ENCODE peak calls at places on chromosomes 7 and 10, in seven cellular contexts. S is IMR-90; N is epithelial cell of proximal tubule; K is CD4-positive, alpha-beta T cell; X is esophagus squamous epithelium; U is OCI-LY7; E is kidney. V is an unnamed sample.
A peak's percentile ranks its signal among the peaks of the same experiment; 100 is the strongest.

GRCh38 chr10:128324058-128324457 is 197.8 kb upstream of the MKI67 start:
- DNase-seq in X (no peak), N (no peak), E (no peak), K (no peak), S (no peak), U (no peak), V (no peak)

GRCh38 chr7:55545496-55545895 is 26.8 kb downstream of the VOPP1 start:
- DNase-seq in N (peak; percentile 90), U (no peak), S (peak; percentile 82), X (no peak), K (no peak), E (no peak), V (no peak)

GRCh38 chr10:45599021-45599603 is 73.5 kb downstream of the ZFAND4 start:
- DNase-seq in N (no peak), E (no peak), S (no peak), X (no peak), K (no peak), U (no peak), V (no peak)

GRCh38 chr7:96316949-96317348 is 4.9 kb downstream of the SLC25A13 start:
- DNase-seq in U (no peak), E (no peak), S (no peak), X (no peak), K (no peak), N (no peak), V (no peak)

GRCh38 chr10:132163278-132163765 is 23.4 kb upstream of the DPYSL4 start:
- DNase-seq in U (peak; percentile 91), K (peak; percentile 46), N (no peak), E (no peak), S (no peak), X (no peak), V (no peak)

GRCh38 chr7:101436857-101437576 is 74.3 kb downstream of the COL26A1 start:
- DNase-seq in S (no peak), X (no peak), N (no peak), U (no peak), E (peak; percentile 52), K (no peak), V (no peak)

GRCh38 chr10:80202934-80203834 is 2.2 kb downstream of the ANXA11 start:
- DNase-seq in X (no peak), N (no peak), U (peak; percentile 83), K (peak; percentile 57), S (peak; percentile 85), E (peak; percentile 88), V (no peak)

GRCh38 chr10:86599729-86600128 is 54.6 kb upstream of the OPN4 start:
- DNase-seq in E (no peak), K (no peak), S (no peak), X (no peak), N (no peak), U (peak; percentile 18), V (no peak)

GRCh38 chr7:112092306-112093090 is 113.7 kb downstream of the DOCK4 start:
- DNase-seq in U (no peak), E (no peak), N (no peak), X (no peak), S (no peak), K (no peak), V (no peak)

DNA sequence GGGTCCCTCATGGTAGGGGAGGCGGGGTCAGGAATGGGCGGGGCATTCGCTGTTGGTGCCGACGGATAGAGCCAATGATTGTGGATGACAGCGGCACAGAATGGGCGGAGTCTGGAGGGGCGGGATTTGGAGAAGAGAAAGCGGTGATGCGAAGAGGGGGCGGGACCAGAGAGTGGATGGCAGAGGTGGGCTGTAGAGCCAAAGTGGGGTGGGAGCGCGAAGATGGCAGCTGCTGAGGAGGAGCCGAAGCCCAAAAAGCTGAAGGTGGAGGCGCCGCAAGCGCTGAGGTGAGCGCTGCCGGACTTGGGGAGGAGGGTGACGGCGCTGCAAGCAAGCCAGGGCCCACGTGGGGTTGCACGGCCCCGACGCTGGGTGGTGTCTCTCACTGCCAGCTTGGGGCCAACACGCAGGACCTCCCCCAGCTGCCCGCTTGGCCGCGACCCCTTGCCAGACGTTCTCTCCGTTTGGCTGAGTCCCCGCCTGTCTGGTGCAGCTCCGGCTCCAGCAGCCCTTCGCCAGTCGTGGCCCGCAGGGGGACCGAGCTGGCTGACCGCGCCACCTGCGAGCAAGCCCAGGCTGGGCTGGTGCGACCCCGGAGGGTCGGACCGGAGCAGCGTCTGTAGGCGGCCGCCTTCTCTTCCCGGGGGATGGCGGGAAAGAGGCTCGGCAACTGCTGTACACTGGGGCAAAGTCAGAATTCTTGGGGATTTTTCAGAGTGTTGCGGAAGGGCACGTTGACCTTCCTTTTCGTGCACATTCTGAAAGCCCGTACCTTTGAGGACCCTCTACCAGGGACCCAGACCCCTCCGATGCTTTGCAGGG is at the start of gene ADK:
- DNase-seq in X (peak; percentile 93), E (peak; percentile 100), K (peak; percentile 100), N (peak; percentile 89), U (peak; percentile 98), S (peak; percentile 96), V (peak; percentile 99)
- TF ChIP-seq CTCF in X (peak; percentile 10), E (peak; percentile 5), K (peak; percentile 42), N (no peak), U (peak; percentile 61), S (peak; percentile 17), V (no peak)

DNA sequence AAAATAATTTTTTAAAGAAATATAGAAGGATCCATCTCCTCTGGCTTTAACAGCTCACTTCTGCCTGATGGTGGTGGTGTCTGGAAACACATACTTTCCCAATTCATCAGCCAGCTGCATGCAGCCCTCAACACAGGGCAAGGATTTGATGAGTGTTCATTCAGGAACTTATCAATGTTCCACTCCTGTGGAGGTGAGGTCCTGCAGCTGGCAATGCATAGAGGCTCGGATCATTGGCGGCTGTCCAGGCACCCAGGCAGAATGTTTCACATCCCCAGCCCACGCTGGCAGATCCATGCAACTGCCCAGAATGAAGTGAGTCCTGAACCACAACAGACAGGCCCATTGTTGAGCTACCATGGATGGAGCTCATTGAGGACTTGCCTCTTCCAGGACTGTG is 55.2 kb upstream of the KCNMA1 start:
- DNase-seq in S (peak; percentile 68), K (no peak), U (no peak), N (no peak), X (no peak), E (no peak), V (no peak)
- TF ChIP-seq CTCF in S (peak; percentile 28), K (no peak), U (no peak), N (peak; percentile 15), X (no peak), E (no peak), V (no peak)

DNA sequence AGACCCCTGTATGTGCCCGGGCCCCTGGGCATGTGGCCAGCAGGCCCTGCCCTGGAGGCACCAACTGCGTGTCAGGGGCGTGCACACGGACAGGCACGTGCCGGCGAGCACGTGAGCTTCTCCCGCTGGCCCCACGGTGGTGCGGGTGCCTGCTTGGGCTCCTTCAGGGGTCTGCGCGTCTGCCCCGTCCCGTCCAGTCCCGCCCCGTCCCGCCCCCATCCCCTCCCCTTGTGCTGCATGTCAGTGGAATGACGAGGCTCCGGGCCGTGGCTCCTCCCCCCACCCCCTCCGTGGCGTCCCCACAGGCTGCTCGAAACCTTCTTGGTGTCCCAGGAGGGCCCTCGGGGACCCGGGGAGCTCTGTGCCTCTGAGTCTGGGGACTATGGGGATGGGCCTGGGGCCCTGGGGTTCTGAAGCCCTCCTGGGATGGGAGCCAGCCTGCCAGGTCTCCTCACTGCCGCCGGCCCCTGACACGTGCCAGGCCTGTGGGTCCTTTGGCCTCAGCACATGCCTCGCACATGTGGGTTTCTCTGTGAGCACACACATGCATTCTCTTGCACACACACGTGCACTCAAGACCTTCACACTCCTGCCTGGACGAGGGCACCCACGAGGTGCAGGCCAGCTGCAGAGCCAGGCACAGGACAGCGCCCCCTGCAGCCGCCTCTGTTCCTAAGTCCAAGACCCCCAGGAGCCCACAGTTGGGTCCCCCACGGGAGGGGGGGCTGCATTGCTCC is 27.5 kb upstream of the AMZ1 start:
- DNase-seq in X (no peak), U (no peak), K (no peak), E (peak; percentile 71), S (no peak), N (no peak), V (no peak)
- TF ChIP-seq CTCF in X (no peak), U (peak; percentile 71), K (no peak), E (no peak), S (peak; percentile 23), N (peak; percentile 57), V (no peak)

DNA sequence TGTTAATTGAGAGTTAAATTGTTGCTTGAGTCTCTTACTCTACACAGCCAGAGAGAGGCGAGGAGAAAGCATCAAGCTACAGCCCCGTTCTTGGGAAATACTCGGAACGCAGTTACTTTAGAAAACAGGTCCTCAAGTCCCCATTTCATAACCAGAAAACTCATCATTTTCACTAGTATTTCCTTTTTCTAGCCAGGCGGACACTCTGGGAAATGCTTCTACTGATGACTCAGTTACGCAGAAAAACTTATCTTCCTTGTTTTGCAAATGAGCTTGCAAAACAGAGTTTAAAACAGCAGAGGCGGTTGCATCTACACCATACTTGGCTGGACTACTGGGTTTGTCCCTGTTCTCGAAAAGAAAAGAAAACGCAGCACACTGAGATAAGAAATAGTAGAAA is 111.4 kb upstream of the FGFR2 start:
- DNase-seq in K (no peak), S (no peak), U (no peak), E (no peak), N (no peak), X (no peak), V (no peak)
- TF ChIP-seq CTCF in K (no peak), S (no peak), U (no peak), E (no peak), N (no peak), X (no peak), V (no peak)

GRCh38 chr10:97106207-97106606 is 79.6 kb downstream of the SLIT1 start:
- DNase-seq in N (no peak), K (no peak), X (no peak), S (no peak), U (no peak), E (no peak), V (no peak)
- TF ChIP-seq CTCF in N (no peak), K (no peak), X (no peak), S (no peak), U (no peak), E (no peak), V (no peak)

GRCh38 chr10:84139126-84140035 is at the start of gene GHITM:
- DNase-seq in X (peak; percentile 96), N (peak; percentile 83), K (peak; percentile 98), U (peak; percentile 98), E (peak; percentile 99), S (peak; percentile 98), V (peak; percentile 98)
- TF ChIP-seq CTCF in X (peak; percentile 62), N (peak; percentile 38), K (peak; percentile 36), U (no peak), E (peak; percentile 17), S (peak; percentile 43), V (no peak)

V was measured in activated B cell treated with CpG ODN at 0.5 μM for 24 hours.